ENCODE peak calls at places on chromosomes 2 and 18, in ten cellular contexts. One of them, this sample, is unnamed.

GRCh38 chr2:235518317-235519090 is 24.7 kb downstream of the AGAP1 start:
- DNase-seq in heart left ventricle: no peak
- DNase-seq in pancreas: no peak
- DNase-seq in RWPE1: peak; percentile 67
- DNase-seq in neural progenitor cell: no peak
- DNase-seq in spleen: peak; percentile 75
- DNase-seq in colonic mucosa: peak; percentile 67
- DNase-seq in adrenal gland: no peak
- DNase-seq in fibroblast of lung: no peak
- DNase-seq in heart right ventricle: no peak
- DNase-seq in this sample: no peak

GRCh38 chr2:105896765-105897163 is 152.1 kb downstream of the NCK2 start:
- DNase-seq in neural progenitor cell: peak; percentile 15
- DNase-seq in colonic mucosa: no peak
- DNase-seq in heart right ventricle: no peak
- DNase-seq in heart left ventricle: no peak
- DNase-seq in pancreas: no peak
- DNase-seq in RWPE1: no peak
- DNase-seq in spleen: no peak
- DNase-seq in adrenal gland: no peak
- DNase-seq in fibroblast of lung: no peak
- DNase-seq in this sample: no peak

GRCh38 chr2:166013878-166014277 is 60.3 kb upstream of the TTC21B start:
- DNase-seq in heart right ventricle: no peak
- DNase-seq in pancreas: no peak
- DNase-seq in spleen: no peak
- DNase-seq in heart left ventricle: no peak
- DNase-seq in colonic mucosa: no peak
- DNase-seq in neural progenitor cell: peak; percentile 4
- DNase-seq in adrenal gland: no peak
- DNase-seq in fibroblast of lung: no peak
- DNase-seq in RWPE1: no peak
- DNase-seq in this sample: no peak

GRCh38 chr2:138421971-138422335 is 79.6 kb upstream of the SPOPL start:
- DNase-seq in heart right ventricle: no peak
- DNase-seq in colonic mucosa: no peak
- DNase-seq in heart left ventricle: no peak
- DNase-seq in pancreas: no peak
- DNase-seq in fibroblast of lung: peak; percentile 90
- DNase-seq in neural progenitor cell: no peak
- DNase-seq in RWPE1: peak; percentile 75
- DNase-seq in spleen: no peak
- DNase-seq in adrenal gland: no peak
- DNase-seq in this sample: peak; percentile 3

GRCh38 chr18:63965716-63966330 is 4.1 kb upstream of the SERPINB8 start:
- DNase-seq in fibroblast of lung: peak; percentile 54
- DNase-seq in heart right ventricle: no peak
- DNase-seq in neural progenitor cell: no peak
- DNase-seq in RWPE1: no peak
- DNase-seq in heart left ventricle: no peak
- DNase-seq in spleen: no peak
- DNase-seq in pancreas: no peak
- DNase-seq in colonic mucosa: no peak
- DNase-seq in adrenal gland: no peak
- DNase-seq in this sample: no peak

GRCh38 chr2:10646153-10646552 is 43.6 kb downstream of the NOL10 start:
- DNase-seq in spleen: no peak
- DNase-seq in heart left ventricle: no peak
- DNase-seq in RWPE1: no peak
- DNase-seq in colonic mucosa: no peak
- DNase-seq in heart right ventricle: no peak
- DNase-seq in neural progenitor cell: no peak
- DNase-seq in adrenal gland: no peak
- DNase-seq in fibroblast of lung: peak; percentile 29
- DNase-seq in pancreas: no peak
- DNase-seq in this sample: no peak

GRCh38 chr2:235216901-235217300 is 265.1 kb downstream of the SH3BP4 start:
- DNase-seq in fibroblast of lung: peak; percentile 16
- DNase-seq in spleen: no peak
- DNase-seq in neural progenitor cell: no peak
- DNase-seq in RWPE1: no peak
- DNase-seq in colonic mucosa: no peak
- DNase-seq in pancreas: no peak
- DNase-seq in heart right ventricle: no peak
- DNase-seq in adrenal gland: no peak
- DNase-seq in heart left ventricle: no peak
- DNase-seq in this sample: no peak

GRCh38 chr2:54789878-54790277 is 66.4 kb downstream of the EML6 start:
- DNase-seq in neural progenitor cell: no peak
- DNase-seq in heart right ventricle: no peak
- DNase-seq in spleen: no peak
- DNase-seq in heart left ventricle: no peak
- DNase-seq in adrenal gland: no peak
- DNase-seq in colonic mucosa: no peak
- DNase-seq in fibroblast of lung: no peak
- DNase-seq in pancreas: no peak
- DNase-seq in RWPE1: no peak
- DNase-seq in this sample: no peak

GRCh38 chr2:73112026-73112912 is 479 bp downstream of the RAB11FIP5 start:
- DNase-seq in adrenal gland: peak; percentile 44
- DNase-seq in neural progenitor cell: peak; percentile 79
- DNase-seq in RWPE1: peak; percentile 33
- DNase-seq in pancreas: peak; percentile 47
- DNase-seq in heart left ventricle: no peak
- DNase-seq in colonic mucosa: peak; percentile 29
- DNase-seq in spleen: peak; percentile 85
- DNase-seq in fibroblast of lung: peak; percentile 61
- DNase-seq in heart right ventricle: no peak
- DNase-seq in this sample: peak; percentile 35

GRCh38 chr2:239955989-239956817 is 68.9 kb downstream of the NDUFA10 start:
- DNase-seq in spleen: peak; percentile 68
- DNase-seq in pancreas: no peak
- DNase-seq in heart left ventricle: no peak
- DNase-seq in heart right ventricle: no peak
- DNase-seq in RWPE1: no peak
- DNase-seq in adrenal gland: no peak
- DNase-seq in colonic mucosa: no peak
- DNase-seq in fibroblast of lung: no peak
- DNase-seq in neural progenitor cell: no peak
- DNase-seq in this sample: no peak

GRCh38 chr18:24868760-24869237 is 408.4 kb downstream of the HRH4 start:
- DNase-seq in heart right ventricle: no peak
- DNase-seq in neural progenitor cell: no peak
- DNase-seq in heart left ventricle: no peak
- DNase-seq in adrenal gland: no peak
- DNase-seq in pancreas: no peak
- DNase-seq in colonic mucosa: no peak
- DNase-seq in RWPE1: no peak
- DNase-seq in spleen: no peak
- DNase-seq in fibroblast of lung: peak; percentile 11
- DNase-seq in this sample: no peak

GRCh38 chr2:130391872-130392670 is 36.2 kb downstream of the PTPN18 start:
- DNase-seq in spleen: peak; percentile 77
- DNase-seq in neural progenitor cell: no peak
- DNase-seq in heart left ventricle: no peak
- DNase-seq in RWPE1: no peak
- DNase-seq in colonic mucosa: peak; percentile 40
- DNase-seq in adrenal gland: peak; percentile 47
- DNase-seq in heart right ventricle: no peak
- DNase-seq in pancreas: no peak
- DNase-seq in fibroblast of lung: peak; percentile 25
- DNase-seq in this sample: peak; percentile 48

GRCh38 chr2:131050896-131051295 is 42.4 kb downstream of the FAM168B start:
- DNase-seq in colonic mucosa: no peak
- DNase-seq in adrenal gland: no peak
- DNase-seq in RWPE1: no peak
- DNase-seq in heart right ventricle: no peak
- DNase-seq in fibroblast of lung: no peak
- DNase-seq in neural progenitor cell: no peak
- DNase-seq in spleen: no peak
- DNase-seq in heart left ventricle: no peak
- DNase-seq in pancreas: no peak
- DNase-seq in this sample: no peak

DNA sequence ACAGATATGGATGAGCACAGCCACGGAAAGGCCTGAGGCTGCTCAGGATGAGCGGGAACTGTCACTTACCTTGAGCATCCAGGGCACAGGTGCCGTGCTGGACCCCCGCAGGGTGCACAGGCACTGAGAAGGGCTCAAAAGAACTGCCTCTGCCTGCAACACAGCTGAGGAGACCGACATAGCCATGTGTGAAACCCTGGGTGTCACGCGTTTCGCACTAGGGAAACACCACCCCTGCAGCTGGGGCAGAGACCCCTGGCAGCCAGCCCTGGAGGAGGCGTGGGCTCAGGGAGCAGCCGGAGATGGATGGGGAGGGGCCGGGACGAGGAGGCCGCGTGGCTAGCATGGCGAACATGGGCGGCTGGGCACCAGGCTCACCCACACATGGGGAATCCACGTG is 228.9 kb downstream of the EIPR1 start:
- DNase-seq in colonic mucosa: no peak
- DNase-seq in heart left ventricle: no peak
- DNase-seq in heart right ventricle: no peak
- DNase-seq in spleen: no peak
- DNase-seq in adrenal gland: no peak
- DNase-seq in RWPE1: no peak
- DNase-seq in pancreas: no peak
- DNase-seq in fibroblast of lung: no peak
- DNase-seq in neural progenitor cell: no peak
- DNase-seq in this sample: no peak
- H3K27ac ChIP-seq in colonic mucosa: no peak overlapping the region
- H3K27ac ChIP-seq in heart left ventricle: no peak overlapping the region
- H3K27ac ChIP-seq in heart right ventricle: no peak overlapping the region
- H3K27ac ChIP-seq in spleen: no peak overlapping the region
- H3K27ac ChIP-seq in adrenal gland: no peak overlapping the region
- H3K27ac ChIP-seq in RWPE1: no peak overlapping the region
- H3K27ac ChIP-seq in pancreas: no peak overlapping the region
- H3K27ac ChIP-seq in fibroblast of lung: no peak overlapping the region
- H3K27ac ChIP-seq in neural progenitor cell: no peak overlapping the region
- H3K27ac ChIP-seq in this sample: no peak overlapping the region

DNA sequence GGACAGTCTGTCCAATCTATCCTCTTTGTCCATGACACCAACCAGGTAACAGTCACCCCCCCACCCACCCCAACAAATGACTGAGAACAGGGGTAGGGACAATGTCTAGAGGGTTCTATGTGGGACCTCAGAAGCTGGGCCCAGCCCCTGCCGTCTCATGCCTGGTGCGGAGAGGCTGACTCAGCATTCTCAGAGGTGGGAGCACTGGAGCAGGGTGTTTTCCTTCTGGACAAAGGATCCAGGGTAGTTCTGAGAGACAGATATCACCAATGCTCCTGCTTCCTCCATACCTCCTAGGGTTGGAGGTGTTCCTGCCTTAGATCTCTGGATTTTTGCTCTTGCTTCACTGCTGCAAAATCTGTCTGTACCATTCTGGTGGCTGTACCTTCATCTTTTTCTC is 33.9 kb upstream of the SP100 start:
- DNase-seq in spleen: no peak
- DNase-seq in neural progenitor cell: no peak
- DNase-seq in RWPE1: no peak
- DNase-seq in heart right ventricle: no peak
- DNase-seq in colonic mucosa: no peak
- DNase-seq in fibroblast of lung: no peak
- DNase-seq in pancreas: no peak
- DNase-seq in adrenal gland: no peak
- DNase-seq in heart left ventricle: no peak
- DNase-seq in this sample: no peak
- TF ChIP-seq CTCF in spleen: no peak
- TF ChIP-seq CTCF in neural progenitor cell: no peak
- TF ChIP-seq CTCF in RWPE1: no peak
- TF ChIP-seq CTCF in heart right ventricle: no peak
- TF ChIP-seq CTCF in colonic mucosa: no peak
- TF ChIP-seq CTCF in fibroblast of lung: no peak
- TF ChIP-seq CTCF in pancreas: no peak
- TF ChIP-seq CTCF in adrenal gland: no peak
- TF ChIP-seq CTCF in heart left ventricle: no peak
- TF ChIP-seq CTCF in this sample: no peak

DNA sequence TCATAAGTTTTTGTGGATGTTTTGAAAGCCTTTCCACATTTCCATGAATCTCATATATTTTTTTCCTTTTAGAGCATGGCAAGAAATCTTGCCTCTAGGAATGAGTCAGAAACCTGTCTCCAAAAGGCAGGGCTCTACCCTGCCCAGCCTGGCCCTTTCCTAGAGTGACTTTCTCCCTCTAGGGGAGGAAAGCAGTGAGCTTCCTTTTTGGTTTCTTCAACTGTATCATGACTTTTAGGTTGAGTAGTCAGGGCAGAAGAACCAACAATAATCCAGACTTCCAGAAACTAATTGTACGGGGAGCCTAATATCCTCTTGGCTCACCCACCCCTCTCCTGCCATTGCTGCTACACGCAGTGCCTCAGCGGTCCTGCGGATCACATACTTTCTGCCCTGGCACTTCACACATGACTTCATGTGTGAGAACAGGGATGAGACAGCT is 300.3 kb downstream of the AGPS start:
- DNase-seq in colonic mucosa: no peak
- DNase-seq in heart left ventricle: no peak
- DNase-seq in heart right ventricle: no peak
- DNase-seq in adrenal gland: no peak
- DNase-seq in pancreas: no peak
- DNase-seq in fibroblast of lung: peak; percentile 6
- DNase-seq in neural progenitor cell: no peak
- DNase-seq in RWPE1: peak; percentile 74
- DNase-seq in spleen: no peak
- DNase-seq in this sample: no peak
- H3K27ac ChIP-seq in colonic mucosa: no peak overlapping the region
- H3K27ac ChIP-seq in heart left ventricle: no peak overlapping the region
- H3K27ac ChIP-seq in heart right ventricle: no peak overlapping the region
- H3K27ac ChIP-seq in adrenal gland: no peak overlapping the region
- H3K27ac ChIP-seq in pancreas: no peak overlapping the region
- H3K27ac ChIP-seq in fibroblast of lung: no peak overlapping the region
- H3K27ac ChIP-seq in neural progenitor cell: no peak overlapping the region
- H3K27ac ChIP-seq in RWPE1: no peak overlapping the region
- H3K27ac ChIP-seq in spleen: no peak overlapping the region
- H3K27ac ChIP-seq in this sample: no peak overlapping the region

DNA sequence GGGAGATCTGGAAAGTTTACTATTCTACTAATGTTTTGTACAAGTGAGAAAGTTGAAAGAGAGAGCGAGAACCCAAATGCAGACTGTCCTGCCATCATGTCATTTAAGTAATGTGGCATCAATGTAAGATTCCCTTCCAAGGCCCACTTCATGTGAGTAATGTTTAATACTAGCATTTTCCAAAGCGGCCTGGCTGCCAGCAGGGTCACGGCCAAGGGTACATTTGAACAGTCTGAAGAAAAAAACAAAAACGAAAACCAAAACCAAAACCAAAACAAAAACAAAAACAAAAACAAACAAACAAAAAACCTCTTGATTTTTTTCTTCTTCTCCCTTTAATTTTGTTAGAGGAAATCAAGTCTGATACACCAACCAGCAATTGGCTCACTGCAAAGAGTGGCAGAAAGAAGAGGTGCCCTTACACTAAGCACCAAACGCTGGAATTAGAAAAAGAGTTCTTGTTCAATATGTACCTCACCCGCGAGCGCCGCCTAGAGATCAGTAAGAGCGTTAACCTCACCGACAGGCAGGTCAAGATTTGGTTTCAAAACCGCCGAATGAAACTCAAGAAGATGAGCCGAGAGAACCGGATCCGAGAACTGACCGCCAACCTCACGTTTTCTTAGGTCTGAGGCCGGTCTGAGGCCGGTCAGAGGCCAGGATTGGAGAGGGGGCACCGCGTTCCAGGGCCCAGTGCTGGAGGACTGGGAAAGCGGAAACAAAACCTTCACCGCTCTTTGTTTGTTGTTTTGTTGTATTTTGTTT is 2.2 kb downstream of the HOXD10 start:
- DNase-seq in RWPE1: no peak
- DNase-seq in fibroblast of lung: no peak
- DNase-seq in heart right ventricle: no peak
- DNase-seq in heart left ventricle: no peak
- DNase-seq in colonic mucosa: no peak
- DNase-seq in neural progenitor cell: peak; percentile 82
- DNase-seq in adrenal gland: peak; percentile 61
- DNase-seq in spleen: no peak
- DNase-seq in pancreas: no peak
- DNase-seq in this sample: no peak
- TF ChIP-seq CTCF in RWPE1: no peak
- TF ChIP-seq CTCF in fibroblast of lung: peak; percentile 13
- TF ChIP-seq CTCF in heart right ventricle: no peak
- TF ChIP-seq CTCF in heart left ventricle: peak; percentile 26
- TF ChIP-seq CTCF in colonic mucosa: peak; percentile 36
- TF ChIP-seq CTCF in neural progenitor cell: peak; percentile 75
- TF ChIP-seq CTCF in adrenal gland: peak; percentile 47
- TF ChIP-seq CTCF in spleen: no peak
- TF ChIP-seq CTCF in pancreas: no peak
- TF ChIP-seq CTCF in this sample: no peak